ENCODE peak calls at places on chromosomes 3 and 15, in nine cellular contexts. T is kidney epithelial cell, D is fibroblast of lung, P is uterus, S is psoas muscle, C is bronchial epithelial cell, I is lower lobe of right lung, E is heart right ventricle, F is GM13977. Y is an unnamed sample.

GRCh38 chr3:171776411-171776810 is 33.9 kb downstream of the PLD1 start:
- DNase-seq in T (no peak), D (no peak), P (no peak), S (no peak), C (no peak), I (no peak), E (no peak), F (no peak), Y (no peak)

GRCh38 chr3:43855674-43856299 is 165.0 kb downstream of the ABHD5 start:
- DNase-seq in T (no peak), D (peak), P (no peak), S (peak), C (peak), I (peak), E (peak), F (peak), Y (peak)

GRCh38 chr15:25329685-25330084 is 109.1 kb downstream of the UBE3A start:
- DNase-seq in T (no peak), D (no peak), P (no peak), S (no peak), C (no peak), I (no peak), E (no peak), F (no peak), Y (no peak)

GRCh38 chr3:62168356-62168755 is 205.0 kb downstream of the FEZF2 start:
- DNase-seq in T (no peak), D (no peak), P (no peak), S (no peak), C (no peak), I (no peak), E (no peak), F (no peak), Y (no peak)

GRCh38 chr3:105415981-105416380 is 49.3 kb downstream of the ALCAM start:
- DNase-seq in T (no peak), D (peak), P (no peak), S (no peak), C (no peak), I (no peak), E (no peak), F (no peak), Y (no peak)

GRCh38 chr15:79090487-79091203 is at the start of gene RASGRF1:
- DNase-seq in T (no peak), D (no peak), P (no peak), S (no peak), C (no peak), I (no peak), E (no peak), F (no peak), Y (no peak)

GRCh38 chr3:60746690-60747416 is 504.4 kb downstream of the FHIT start:
- DNase-seq in T (no peak), D (peak), P (no peak), S (no peak), C (peak), I (no peak), E (no peak), F (no peak), Y (no peak)

GRCh38 chr3:126654571-126655393 is at the start of gene TXNRD3:
- DNase-seq in T (peak), D (peak), P (peak), S (peak), C (peak), I (peak), E (peak), F (peak), Y (peak)

GRCh38 chr15:85689729-85690128 is 105.0 kb downstream of the KLHL25 start:
- DNase-seq in T (no peak), D (peak), P (no peak), S (no peak), C (peak), I (peak), E (no peak), F (no peak), Y (peak)

GRCh38 chr15:20645956-20646355 is 104.4 kb upstream of the GOLGA6L6 start:
- DNase-seq in T (no peak), D (no peak), P (no peak), S (no peak), C (no peak), I (peak), E (no peak), F (no peak), Y (peak)

GRCh38 chr3:172607305-172608121 is 84.3 kb upstream of the TNFSF10 start:
- DNase-seq in T (peak), D (peak), P (no peak), S (no peak), C (peak), I (no peak), E (no peak), F (peak), Y (no peak)

GRCh38 chr3:49813497-49814174 is at the start of gene UBA7:
- DNase-seq in T (no peak), D (peak), P (peak), S (peak), C (peak), I (peak), E (peak), F (peak), Y (peak)

GRCh38 chr15:81002254-81003022 is 1.7 kb downstream of the TLNRD1 start:
- DNase-seq in T (no peak), D (peak), P (no peak), S (peak), C (no peak), I (peak), E (peak), F (no peak), Y (no peak)

GRCh38 chr3:49132437-49133225 is at the start of gene LAMB2:
- DNase-seq in T (peak), D (peak), P (peak), S (peak), C (peak), I (peak), E (peak), F (no peak), Y (peak)

GRCh38 chr3:94420941-94421340 is 358.1 kb downstream of the NSUN3 start:
- DNase-seq in T (no peak), D (peak), P (no peak), S (no peak), C (no peak), I (no peak), E (no peak), F (no peak), Y (no peak)

GRCh38 chr3:32836601-32837000 is 18.8 kb downstream of the TRIM71 start:
- DNase-seq in T (no peak), D (no peak), P (no peak), S (no peak), C (no peak), I (no peak), E (no peak), F (no peak), Y (no peak)

GRCh38 chr3:3560566-3561336 is 238.5 kb upstream of the LRRN1 start:
- DNase-seq in T (no peak), D (peak), P (no peak), S (no peak), C (no peak), I (no peak), E (no peak), F (no peak), Y (no peak)

GRCh38 chr3:8760506-8760905 is 8.9 kb downstream of the OXTR start:
- DNase-seq in T (no peak), D (peak), P (no peak), S (no peak), C (no peak), I (no peak), E (no peak), F (no peak), Y (no peak)

GRCh38 chr3:44019736-44020135 is 221.9 kb upstream of the TOPAZ1 start:
- DNase-seq in T (no peak), D (no peak), P (no peak), S (no peak), C (no peak), I (no peak), E (no peak), F (no peak), Y (no peak)

GRCh38 chr15:40097968-40098476 is 10.7 kb downstream of the BMF start:
- DNase-seq in T (no peak), D (no peak), P (peak), S (peak), C (no peak), I (peak), E (peak), F (no peak), Y (no peak)

GRCh38 chr3:115903843-115904242 is 280.5 kb downstream of the GAP43 start:
- DNase-seq in T (no peak), D (peak), P (no peak), S (no peak), C (no peak), I (no peak), E (no peak), F (no peak), Y (no peak)

GRCh38 chr3:183370391-183370790 is 58.0 kb downstream of the MCF2L2 start:
- DNase-seq in T (no peak), D (no peak), P (no peak), S (no peak), C (no peak), I (no peak), E (no peak), F (no peak), Y (no peak)

GRCh38 chr3:69306239-69307185 is 79.4 kb downstream of the FRMD4B start:
- DNase-seq in T (no peak), D (peak), P (peak), S (peak), C (peak), I (peak), E (peak), F (peak), Y (peak)

GRCh38 chr3:183818706-183819624 is 6.4 kb downstream of the MAP6D1 start:
- DNase-seq in T (no peak), D (no peak), P (no peak), S (no peak), C (no peak), I (no peak), E (no peak), F (no peak), Y (no peak)

GRCh38 chr3:160205606-160206005 is 19.6 kb upstream of the C3orf80 start:
- DNase-seq in T (no peak), D (peak), P (no peak), S (no peak), C (no peak), I (no peak), E (no peak), F (no peak), Y (no peak)

GRCh38 chr15:79944625-79945024 is 26.4 kb downstream of the BCL2A1 start:
- DNase-seq in T (no peak), D (no peak), P (no peak), S (no peak), C (no peak), I (no peak), E (no peak), F (no peak), Y (no peak)

GRCh38 chr3:65439641-65440040 is 599.1 kb downstream of the MAGI1 start:
- DNase-seq in T (peak), D (peak), P (peak), S (peak), C (peak), I (peak), E (peak), F (no peak), Y (peak)

GRCh38 chr3:187293514-187293870 is 2.0 kb upstream of the MASP1 start:
- DNase-seq in T (no peak), D (no peak), P (no peak), S (no peak), C (no peak), I (no peak), E (no peak), F (no peak), Y (no peak)

GRCh38 chr3:135014575-135014974 is 219.5 kb downstream of the EPHB1 start:
- DNase-seq in T (no peak), D (no peak), P (no peak), S (no peak), C (peak), I (no peak), E (no peak), F (no peak), Y (no peak)

GRCh38 chr3:163132111-163132510 is 1635.5 kb downstream of the OTOL1 start:
- DNase-seq in T (no peak), D (no peak), P (no peak), S (no peak), C (no peak), I (no peak), E (no peak), F (no peak), Y (no peak)

GRCh38 chr3:50502584-50503423 is 630 bp downstream of the CACNA2D2 start:
- DNase-seq in T (no peak), D (no peak), P (peak), S (no peak), C (no peak), I (no peak), E (no peak), F (peak), Y (peak)

GRCh38 chr15:62894322-62895085 is 148.0 kb upstream of the TPM1 start:
- DNase-seq in T (no peak), D (peak), P (no peak), S (no peak), C (peak), I (no peak), E (no peak), F (no peak), Y (no peak)

GRCh38 chr3:81492048-81492447 is 269.4 kb downstream of the GBE1 start:
- DNase-seq in T (no peak), D (no peak), P (no peak), S (no peak), C (no peak), I (no peak), E (no peak), F (no peak), Y (no peak)

GRCh38 chr3:53773330-53773583 is 73.0 kb downstream of the CHDH start:
- DNase-seq in T (no peak), D (no peak), P (no peak), S (no peak), C (no peak), I (no peak), E (no peak), F (no peak), Y (no peak)

GRCh38 chr3:37715358-37715757 is 146.3 kb upstream of the CTDSPL start:
- DNase-seq in T (no peak), D (no peak), P (no peak), S (no peak), C (no peak), I (no peak), E (no peak), F (no peak), Y (no peak)

GRCh38 chr3:71245052-71245488 is 338.5 kb downstream of the FOXP1 start:
- DNase-seq in T (no peak), D (peak), P (no peak), S (no peak), C (peak), I (peak), E (no peak), F (no peak), Y (no peak)

GRCh38 chr3:13711911-13712650 is 163.2 kb downstream of the FBLN2 start:
- DNase-seq in T (no peak), D (no peak), P (no peak), S (no peak), C (no peak), I (no peak), E (no peak), F (no peak), Y (no peak)

GRCh38 chr3:85476891-85477495 is 518.2 kb downstream of the CADM2 start:
- DNase-seq in T (no peak), D (peak), P (no peak), S (no peak), C (no peak), I (no peak), E (no peak), F (no peak), Y (no peak)

GRCh38 chr3:50493086-50493485 is 10.3 kb downstream of the CACNA2D2 start:
- DNase-seq in T (no peak), D (no peak), P (no peak), S (no peak), C (no peak), I (no peak), E (no peak), F (no peak), Y (no peak)

DNA sequence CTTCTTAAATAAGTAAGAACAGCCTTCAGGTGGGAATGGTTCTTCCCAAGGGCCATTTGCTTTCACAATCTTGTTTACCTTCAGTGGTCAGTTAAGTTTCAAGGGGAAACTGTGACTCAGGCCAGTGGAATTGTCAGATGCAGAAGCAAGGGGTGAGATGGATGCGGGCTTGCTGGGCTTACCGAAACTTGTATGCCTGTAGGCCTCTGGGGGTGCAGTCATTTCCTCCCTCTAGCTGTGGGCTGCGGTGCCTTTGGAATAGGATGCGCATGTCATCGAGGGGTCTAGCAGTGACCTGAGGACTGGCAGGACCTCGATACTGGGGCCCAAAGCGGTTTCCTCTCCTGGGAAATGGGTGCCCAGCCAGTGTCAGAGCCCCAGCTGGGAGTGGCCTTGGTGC is 121.6 kb downstream of the EEFSEC start:
- DNase-seq in T (peak), D (peak), P (no peak), S (no peak), C (peak), I (no peak), E (no peak), F (no peak), Y (no peak)
- TF ChIP-seq CTCF in T (no peak), D (no peak), P (no peak), S (no peak), C (no peak), I (no peak), E (no peak), F (no peak), Y (no peak)

DNA sequence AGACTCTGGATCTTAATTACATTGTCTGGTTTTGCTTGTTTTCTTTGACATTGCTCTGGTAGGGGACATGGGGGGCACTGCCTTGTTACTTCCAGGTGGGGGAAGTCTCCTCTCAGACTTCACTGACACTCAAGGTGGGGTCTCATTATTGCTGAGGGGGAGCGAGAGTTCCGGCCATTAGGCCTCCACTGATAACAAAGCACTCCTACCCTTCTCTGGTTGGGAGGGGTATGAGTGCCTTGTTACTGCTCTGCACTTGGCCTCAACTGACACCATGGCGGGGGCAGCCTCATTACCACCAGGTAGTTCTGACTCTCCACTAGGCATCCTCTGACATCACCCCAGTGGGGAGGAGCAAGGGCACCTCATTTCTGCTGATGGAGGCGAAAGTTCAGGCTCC is 25.7 kb downstream of the SH3GL3 start:
- DNase-seq in T (no peak), D (no peak), P (no peak), S (no peak), C (no peak), I (no peak), E (no peak), F (no peak), Y (no peak)
- TF ChIP-seq CTCF in T (no peak), D (no peak), P (no peak), S (no peak), C (no peak), I (no peak), E (no peak), F (no peak), Y (no peak)

GRCh38 chr3:1477669-1478068 is 384.8 kb downstream of the CNTN6 start:
- DNase-seq in T (no peak), D (no peak), P (no peak), S (no peak), C (no peak), I (no peak), E (no peak), F (no peak), Y (no peak)
- TF ChIP-seq CTCF in T (no peak), D (no peak), P (no peak), S (no peak), C (no peak), I (no peak), E (no peak), F (no peak), Y (no peak)

GRCh38 chr15:74322558-74323180 is 44.8 kb downstream of the CYP11A1 start:
- DNase-seq in T (no peak), D (peak), P (peak), S (peak), C (peak), I (peak), E (peak), F (peak), Y (peak)

GRCh38 chr15:74319596-74320357 is 47.7 kb downstream of the CYP11A1 start:
- DNase-seq in T (no peak), D (no peak), P (no peak), S (peak), C (no peak), I (no peak), E (peak), F (no peak), Y (peak)

GRCh38 chr15:74319138-74319460 is 48.3 kb downstream of the CYP11A1 start:
- DNase-seq in T (no peak), D (no peak), P (no peak), S (no peak), C (no peak), I (no peak), E (no peak), F (no peak), Y (no peak)

GRCh38 chr15:74318376-74319137 is 48.9 kb downstream of the CYP11A1 start:
- DNase-seq in T (no peak), D (no peak), P (peak), S (peak), C (no peak), I (no peak), E (peak), F (no peak), Y (peak)

GRCh38 chr15:74320358-74321247 is 46.8 kb downstream of the CYP11A1 start:
- DNase-seq in T (no peak), D (no peak), P (peak), S (peak), C (no peak), I (no peak), E (peak), F (peak), Y (peak)
- TF ChIP-seq CTCF in T (peak), D (peak), P (peak), S (peak), C (peak), I (peak), E (peak), F (peak), Y (peak)

GRCh38 chr15:74545776-74546656 is 5.0 kb downstream of the ARID3B start:
- DNase-seq in T (peak), D (peak), P (peak), S (peak), C (peak), I (peak), E (peak), F (peak), Y (peak)
- TF ChIP-seq CTCF in T (no peak), D (no peak), P (no peak), S (no peak), C (peak), I (no peak), E (no peak), F (no peak), Y (no peak)

DNA sequence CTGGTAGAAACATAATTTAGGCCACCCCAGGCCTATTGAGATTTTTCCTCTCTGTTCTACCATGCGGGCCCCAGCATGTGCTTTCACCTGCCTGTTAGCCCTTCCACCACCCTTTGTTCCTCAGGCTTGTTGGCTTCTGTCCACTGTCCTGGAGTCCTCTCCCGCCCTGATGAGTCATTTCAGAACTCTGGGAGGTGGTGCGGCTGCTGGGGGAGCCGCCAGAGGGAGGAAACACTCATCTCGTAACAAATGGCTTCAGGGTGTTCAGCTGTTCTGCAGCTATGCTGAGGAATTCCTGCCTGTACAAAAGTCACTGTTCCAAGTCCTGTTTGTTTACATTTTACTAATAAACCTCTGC is 36.3 kb downstream of the LRTM1 start:
- DNase-seq in T (peak), D (peak), P (peak), S (peak), C (peak), I (peak), E (peak), F (no peak), Y (no peak)
- TF ChIP-seq CTCF in T (peak), D (peak), P (peak), S (peak), C (peak), I (peak), E (peak), F (no peak), Y (no peak)

GRCh38 chr15:98586066-98586465 is 62.3 kb upstream of the IGF1R start:
- DNase-seq in T (no peak), D (no peak), P (no peak), S (no peak), C (no peak), I (no peak), E (no peak), F (no peak), Y (no peak)

GRCh38 chr15:98583758-98584157 is 64.6 kb upstream of the IGF1R start:
- DNase-seq in T (no peak), D (no peak), P (no peak), S (no peak), C (no peak), I (no peak), E (no peak), F (no peak), Y (no peak)

GRCh38 chr15:98580577-98580976 is 67.8 kb upstream of the IGF1R start:
- DNase-seq in T (no peak), D (no peak), P (no peak), S (no peak), C (no peak), I (no peak), E (no peak), F (no peak), Y (no peak)

GRCh38 chr15:98582900-98583554 is 65.3 kb upstream of the IGF1R start:
- DNase-seq in T (no peak), D (no peak), P (no peak), S (no peak), C (no peak), I (no peak), E (no peak), F (no peak), Y (no peak)

GRCh38 chr15:98581715-98582114 is 66.6 kb upstream of the IGF1R start:
- DNase-seq in T (no peak), D (no peak), P (no peak), S (no peak), C (peak), I (no peak), E (no peak), F (no peak), Y (no peak)
- TF ChIP-seq CTCF in T (peak), D (no peak), P (peak), S (no peak), C (no peak), I (no peak), E (no peak), F (no peak), Y (no peak)

GRCh38 chr3:27385504-27385903 is 16.3 kb upstream of the NEK10 start:
- DNase-seq in T (no peak), D (no peak), P (no peak), S (no peak), C (no peak), I (no peak), E (no peak), F (no peak), Y (no peak)
- TF ChIP-seq CTCF in T (no peak), D (no peak), P (no peak), S (no peak), C (no peak), I (no peak), E (no peak), F (no peak), Y (no peak)